ENCODE peak calls at places on chromosomes 3 and 15, in five cellular contexts. K is GM12891; D is NCI-H774; T is GM23248; A is CD8-positive, alpha-beta memory T cell. P is an unnamed sample.

GRCh38 chr15:64596701-64597468 is 136.5 kb downstream of the ZNF609 start:
- DNase-seq in K (no peak), D (peak; percentile 17), T (peak; percentile 38), A (peak; percentile 53), P (no peak)

GRCh38 chr15:90594297-90594696 is 64.6 kb downstream of the CRTC3 start:
- DNase-seq in K (no peak), D (peak; percentile 74), T (peak; percentile 51), A (peak; percentile 80), P (no peak)

GRCh38 chr3:193590088-193590856 is 2.7 kb upstream of the OPA1 start:
- DNase-seq in K (no peak), D (no peak), T (peak; percentile 47), A (no peak), P (peak; percentile 20)

GRCh38 chr3:46995901-46996562 is 16.6 kb downstream of the NBEAL2 start:
- DNase-seq in K (no peak), D (no peak), T (no peak), A (peak; percentile 34), P (no peak)

GRCh38 chr3:27623085-27623753 is 98.9 kb downstream of the EOMES start:
- DNase-seq in K (no peak), D (no peak), T (peak; percentile 30), A (no peak), P (no peak)

GRCh38 chr3:14633819-14634424 is 17.6 kb upstream of the CCDC174 start:
- DNase-seq in K (peak; percentile 41), D (peak; percentile 37), T (peak; percentile 76), A (peak; percentile 69), P (no peak)

GRCh38 chr3:195150194-195151118 is 120.5 kb downstream of the XXYLT1 start:
- DNase-seq in K (no peak), D (peak; percentile 67), T (peak; percentile 23), A (no peak), P (no peak)

GRCh38 chr3:67654099-67654831 is at the start of gene SUCLG2:
- DNase-seq in K (peak; percentile 42), D (peak; percentile 53), T (peak; percentile 95), A (peak; percentile 85), P (peak; percentile 56)

GRCh38 chr3:191314109-191314728 is 15.0 kb upstream of the CCDC50 start:
- DNase-seq in K (no peak), D (no peak), T (no peak), A (no peak), P (no peak)

GRCh38 chr3:45981321-45982038 is 14.1 kb downstream of the FYCO1 start:
- DNase-seq in K (no peak), D (no peak), T (peak; percentile 46), A (no peak), P (peak; percentile 36)

GRCh38 chr15:40793216-40793989 is 13.5 kb upstream of the ZFYVE19 start:
- DNase-seq in K (no peak), D (peak; percentile 18), T (peak; percentile 93), A (peak; percentile 9), P (peak; percentile 86)

GRCh38 chr3:139122221-139122581 is 77.5 kb upstream of the PRR23C start:
- DNase-seq in K (no peak), D (no peak), T (peak; percentile 90), A (no peak), P (no peak)

GRCh38 chr3:164401923-164402322 is 676.4 kb downstream of the SI start:
- DNase-seq in K (no peak), D (no peak), T (no peak), A (no peak), P (no peak)

GRCh38 chr3:14832975-14833722 is 14.4 kb downstream of the FGD5 start:
- DNase-seq in K (no peak), D (no peak), T (no peak), A (no peak), P (no peak)

GRCh38 chr15:57676578-57676977 is 29.9 kb upstream of the POLR2M start:
- DNase-seq in K (no peak), D (no peak), T (no peak), A (no peak), P (no peak)

GRCh38 chr3:155701882-155702465 is 42.9 kb downstream of the PLCH1 start:
- DNase-seq in K (no peak), D (peak; percentile 76), T (peak; percentile 76), A (no peak), P (peak; percentile 45)

GRCh38 chr3:186067360-186068242 is 41.3 kb downstream of the ETV5 start:
- DNase-seq in K (no peak), D (no peak), T (no peak), A (no peak), P (no peak)